ENCODE peak calls at places on chromosomes 11 and 22, in seven cellular contexts. M is A549, W is AG09309, Q is IMR-90, Z is kidney epithelial cell, A is Panc1, O is cardiac muscle cell. H is an unnamed sample.

GRCh38 chr11:110896358-110896757 is 184.1 kb upstream of the ARHGAP20 start:
- DNase-seq in M (no peak), W (peak), Q (peak), Z (peak), A (no peak), O (peak), H (peak)

GRCh38 chr11:27514558-27514957 is 8.0 kb upstream of the LIN7C start:
- DNase-seq in M (no peak), W (no peak), Q (peak), Z (no peak), A (no peak), O (peak), H (no peak)

GRCh38 chr22:23868580-23868979 is 10.9 kb downstream of the SLC2A11 start:
- DNase-seq in M (no peak), W (no peak), Q (no peak), Z (no peak), A (no peak), O (no peak), H (no peak)

GRCh38 chr11:35799655-35800054 is 137.1 kb downstream of the TRIM44 start:
- DNase-seq in M (no peak), W (no peak), Q (no peak), Z (no peak), A (no peak), O (no peak), H (no peak)

GRCh38 chr11:33716236-33716635 is 15.6 kb upstream of the C11orf91 start:
- DNase-seq in M (no peak), W (no peak), Q (no peak), Z (no peak), A (no peak), O (peak), H (no peak)

GRCh38 chr11:72511393-72512047 is 77.2 kb upstream of the CLPB start:
- DNase-seq in M (no peak), W (no peak), Q (no peak), Z (no peak), A (no peak), O (no peak), H (no peak)

GRCh38 chr11:121614661-121615240 is 162.0 kb upstream of the SORL1-AS1 start:
- DNase-seq in M (no peak), W (no peak), Q (no peak), Z (no peak), A (no peak), O (peak), H (no peak)

GRCh38 chr11:85661972-85662664 is 2.8 kb downstream of the CREBZF start:
- DNase-seq in M (no peak), W (no peak), Q (peak), Z (no peak), A (no peak), O (peak), H (no peak)

GRCh38 chr11:113994077-113994954 is 19.4 kb downstream of the HTR3A start:
- DNase-seq in M (peak), W (no peak), Q (no peak), Z (no peak), A (no peak), O (peak), H (no peak)

GRCh38 chr22:28574159-28574788 is 105.4 kb downstream of the TTC28 start:
- DNase-seq in M (no peak), W (no peak), Q (no peak), Z (no peak), A (no peak), O (no peak), H (no peak)

GRCh38 chr22:48105254-48105653 is 1342.8 kb downstream of the TBC1D22A start:
- DNase-seq in M (no peak), W (no peak), Q (no peak), Z (no peak), A (no peak), O (no peak), H (no peak)

GRCh38 chr11:110077866-110078325 is 15.3 kb upstream of the ZC3H12C start:
- DNase-seq in M (no peak), W (no peak), Q (peak), Z (no peak), A (no peak), O (peak), H (no peak)

GRCh38 chr11:63520606-63521170 is 14.8 kb downstream of the LGALS12 start:
- DNase-seq in M (no peak), W (no peak), Q (peak), Z (no peak), A (no peak), O (no peak), H (no peak)
- H3K4me3 ChIP-seq in M (no peak), W (no peak), Q (no peak), Z (no peak), A (no peak), O (no peak), H (no peak)

GRCh38 chr11:120091121-120091520 is 46.8 kb downstream of the TRIM29 start:
- DNase-seq in M (no peak), W (no peak), Q (no peak), Z (no peak), A (no peak), O (peak), H (no peak)
- TF ChIP-seq CTCF in M (no peak), W (no peak), Q (no peak), Z (no peak), A (no peak), O (no peak), H (no peak)

DNA sequence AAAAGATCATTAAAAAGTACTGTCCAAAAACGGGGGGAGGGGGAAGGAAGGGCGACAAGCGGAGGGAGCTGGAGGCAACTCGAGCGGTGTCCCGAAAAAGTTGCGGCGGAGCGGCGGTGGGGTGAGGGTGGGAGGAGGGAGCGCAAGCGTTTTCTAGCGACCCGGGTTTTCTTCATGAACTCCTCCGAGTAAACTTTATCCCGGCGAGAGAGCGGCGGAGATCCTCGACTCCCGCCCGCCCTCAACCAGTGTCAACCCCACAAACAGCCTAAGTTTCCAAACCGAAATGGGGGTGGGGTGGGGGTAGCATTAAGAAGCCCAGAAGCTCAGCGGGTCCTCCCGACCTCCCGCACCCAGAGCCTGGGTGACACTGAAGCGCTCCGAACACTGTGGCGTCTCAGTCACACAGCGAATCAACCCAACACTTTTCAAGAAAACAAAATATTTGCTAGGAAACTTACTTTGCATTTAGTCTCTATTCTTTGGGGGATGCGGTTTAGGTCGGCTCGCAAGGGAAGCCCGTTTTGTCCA is 132.9 kb upstream of the C11orf58 start:
- DNase-seq in M (no peak), W (no peak), Q (peak), Z (no peak), A (no peak), O (peak), H (no peak)
- H3K4me3 ChIP-seq in M (peak), W (peak), Q (peak), Z (peak), A (peak), O (peak), H (peak)

DNA sequence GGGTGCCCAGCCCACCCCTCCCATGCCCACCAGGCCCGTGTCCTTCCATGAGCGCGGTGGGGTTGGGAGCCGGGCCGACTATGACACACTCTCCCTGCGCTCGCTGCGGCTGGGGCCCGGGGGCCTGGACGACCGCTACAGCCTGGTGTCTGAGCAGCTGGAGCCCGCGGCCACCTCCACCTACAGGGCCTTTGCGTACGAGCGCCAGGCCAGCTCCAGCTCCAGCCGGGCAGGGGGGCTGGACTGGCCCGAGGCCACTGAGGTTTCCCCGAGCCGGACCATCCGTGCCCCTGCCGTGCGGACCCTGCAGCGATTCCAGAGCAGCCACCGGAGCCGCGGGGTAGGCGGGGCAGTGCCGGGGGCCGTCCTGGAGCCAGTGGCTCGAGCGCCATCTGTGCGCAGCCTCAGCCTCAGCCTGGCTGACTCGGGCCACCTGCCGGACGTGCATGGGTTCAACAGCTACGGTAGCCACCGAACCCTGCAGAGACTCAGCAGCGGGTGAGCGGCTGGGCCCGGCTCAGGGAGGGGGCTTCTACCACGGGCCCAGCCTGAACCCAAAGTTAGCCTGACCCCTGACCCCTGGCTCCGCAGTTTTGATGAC is 3.0 kb downstream of the PKP3 start:
- DNase-seq in M (no peak), W (no peak), Q (peak), Z (no peak), A (no peak), O (peak), H (no peak)
- TF ChIP-seq CTCF in M (no peak), W (peak), Q (peak), Z (peak), A (peak), O (peak), H (peak)

DNA sequence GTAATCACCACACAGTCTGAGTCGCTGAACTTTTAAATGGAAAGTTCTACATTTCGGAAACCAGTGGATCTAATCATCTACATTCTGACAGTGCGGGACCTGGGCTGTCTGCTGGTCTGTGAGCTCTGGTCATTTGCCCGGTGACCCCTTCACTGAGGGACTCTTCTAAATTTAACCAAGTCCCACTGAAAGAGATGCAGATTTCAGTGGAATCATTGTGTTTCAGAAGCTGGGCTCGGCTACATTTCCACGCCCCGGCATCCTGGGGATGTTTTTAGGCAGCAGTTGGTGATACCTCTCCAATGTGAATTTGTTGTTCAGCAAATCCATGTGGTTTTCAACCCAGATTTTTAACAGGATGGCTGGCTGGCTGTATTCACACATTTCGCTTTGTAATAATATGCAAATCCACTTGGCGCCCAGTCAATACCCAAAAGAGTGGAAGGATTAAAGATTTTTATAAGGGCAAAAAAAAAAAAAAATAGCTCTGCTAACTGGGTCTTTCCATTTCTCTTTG is 145.5 kb upstream of the RASSF10 start:
- DNase-seq in M (no peak), W (no peak), Q (no peak), Z (no peak), A (no peak), O (peak), H (no peak)
- H3K4me3 ChIP-seq in M (no peak), W (no peak), Q (no peak), Z (no peak), A (no peak), O (no peak), H (no peak)